ENCODE peak calls at places on chromosomes 3 and 15, in five cellular contexts. C is GM12878, R is K562, P is HepG2, N is H1. Q is an unnamed sample.

GRCh38 chr3:4985330-4986174 is 6.3 kb downstream of the BHLHE40 start:
- DNase-seq in C (no peak), R (no peak), P (peak), N (no peak), Q (no peak)

GRCh38 chr15:92163641-92164040 is 230.0 kb upstream of the ST8SIA2 start:
- DNase-seq in C (no peak), R (no peak), P (no peak), N (no peak), Q (no peak)

GRCh38 chr15:83626171-83626802 is 27.6 kb upstream of the ADAMTSL3 start:
- DNase-seq in C (no peak), R (no peak), P (no peak), N (no peak), Q (no peak)

GRCh38 chr3:49813497-49814174 is at the start of gene UBA7:
- DNase-seq in C (no peak), R (no peak), P (peak), N (no peak), Q (no peak)

GRCh38 chr3:185253645-185254410 is at the start of gene EHHADH:
- DNase-seq in C (no peak), R (peak), P (peak), N (no peak), Q (peak)

GRCh38 chr3:115912372-115912771 is 289.1 kb downstream of the GAP43 start:
- DNase-seq in C (no peak), R (no peak), P (no peak), N (no peak), Q (no peak)

GRCh38 chr3:64042952-64043351 is 19.7 kb upstream of the PSMD6 start:
- DNase-seq in C (no peak), R (no peak), P (no peak), N (no peak), Q (no peak)

GRCh38 chr3:185537369-185537970 is 14.9 kb downstream of the LIPH start:
- DNase-seq in C (peak), R (peak), P (peak), N (no peak), Q (no peak)

GRCh38 chr3:31968927-31969418 is 12.1 kb downstream of the OSBPL10 start:
- DNase-seq in C (no peak), R (no peak), P (peak), N (no peak), Q (no peak)

GRCh38 chr3:87196879-87197278 is 30.2 kb upstream of the CHMP2B start:
- DNase-seq in C (no peak), R (no peak), P (no peak), N (no peak), Q (no peak)

GRCh38 chr3:98445949-98446406 is 17.0 kb upstream of the OR5K1 start:
- DNase-seq in C (peak), R (no peak), P (no peak), N (no peak), Q (no peak)

GRCh38 chr3:197718904-197719303 is 17.8 kb downstream of the RUBCN start:
- DNase-seq in C (no peak), R (no peak), P (peak), N (no peak), Q (no peak)

GRCh38 chr15:86743283-86743903 is 663.7 kb downstream of the AGBL1 start:
- DNase-seq in C (no peak), R (peak), P (peak), N (peak), Q (peak)

GRCh38 chr15:90266485-90266884 is 1.0 kb downstream of the NGRN start:
- DNase-seq in C (no peak), R (no peak), P (no peak), N (no peak), Q (no peak)

GRCh38 chr3:45670995-45671394 is 18.2 kb upstream of the SACM1L start:
- DNase-seq in C (no peak), R (no peak), P (no peak), N (no peak), Q (no peak)
- TF ChIP-seq CHD2 in C (no peak), R (no peak), P (no peak), N (no peak), Q (no peak)

GRCh38 chr3:53238051-53238850 is 17.6 kb downstream of the TKT start:
- DNase-seq in C (no peak), R (no peak), P (peak), N (no peak), Q (no peak)
- TF ChIP-seq POLR2AphosphoS5 in C (no peak), R (no peak), P (no peak), N (no peak), Q (peak)

GRCh38 chr3:15905041-15905440 is 107.3 kb upstream of the ANKRD28 start:
- DNase-seq in C (no peak), R (no peak), P (no peak), N (no peak), Q (no peak)

GRCh38 chr3:15899438-15899837 is 101.7 kb upstream of the ANKRD28 start:
- DNase-seq in C (no peak), R (peak), P (no peak), N (no peak), Q (no peak)

GRCh38 chr3:15903776-15904720 is 106.3 kb upstream of the ANKRD28 start:
- DNase-seq in C (no peak), R (no peak), P (no peak), N (no peak), Q (no peak)

GRCh38 chr3:15903164-15903563 is 105.4 kb upstream of the ANKRD28 start:
- DNase-seq in C (no peak), R (no peak), P (no peak), N (no peak), Q (no peak)
- TF ChIP-seq CHD2 in C (no peak), R (no peak), P (no peak), N (no peak), Q (no peak)

GRCh38 chr3:12663936-12664908 is at the start of gene RAF1:
- DNase-seq in C (peak), R (peak), P (peak), N (peak), Q (peak)

GRCh38 chr3:12663311-12663935 is 494 bp downstream of the RAF1 start:
- DNase-seq in C (no peak), R (peak), P (no peak), N (no peak), Q (peak)

GRCh38 chr3:12660196-12660595 is 3.7 kb downstream of the RAF1 start:
- DNase-seq in C (no peak), R (no peak), P (no peak), N (no peak), Q (no peak)

GRCh38 chr3:12661926-12662592 is 1.9 kb downstream of the RAF1 start:
- DNase-seq in C (no peak), R (no peak), P (no peak), N (no peak), Q (no peak)

GRCh38 chr3:12662593-12663310 is 1.2 kb downstream of the RAF1 start:
- DNase-seq in C (no peak), R (peak), P (no peak), N (no peak), Q (peak)
- TF ChIP-seq POLR2AphosphoS5 in C (no peak), R (peak), P (no peak), N (no peak), Q (no peak)

GRCh38 chr3:151437906-151438305 is 23.0 kb downstream of the IGSF10 start:
- DNase-seq in C (no peak), R (no peak), P (no peak), N (no peak), Q (no peak)

GRCh38 chr3:151437047-151437446 is 23.8 kb downstream of the IGSF10 start:
- DNase-seq in C (no peak), R (no peak), P (no peak), N (no peak), Q (no peak)

GRCh38 chr3:151443583-151443982 is 17.3 kb downstream of the IGSF10 start:
- DNase-seq in C (no peak), R (no peak), P (no peak), N (no peak), Q (no peak)

GRCh38 chr3:151440940-151441339 is 19.9 kb downstream of the IGSF10 start:
- DNase-seq in C (no peak), R (no peak), P (no peak), N (no peak), Q (no peak)

DNA sequence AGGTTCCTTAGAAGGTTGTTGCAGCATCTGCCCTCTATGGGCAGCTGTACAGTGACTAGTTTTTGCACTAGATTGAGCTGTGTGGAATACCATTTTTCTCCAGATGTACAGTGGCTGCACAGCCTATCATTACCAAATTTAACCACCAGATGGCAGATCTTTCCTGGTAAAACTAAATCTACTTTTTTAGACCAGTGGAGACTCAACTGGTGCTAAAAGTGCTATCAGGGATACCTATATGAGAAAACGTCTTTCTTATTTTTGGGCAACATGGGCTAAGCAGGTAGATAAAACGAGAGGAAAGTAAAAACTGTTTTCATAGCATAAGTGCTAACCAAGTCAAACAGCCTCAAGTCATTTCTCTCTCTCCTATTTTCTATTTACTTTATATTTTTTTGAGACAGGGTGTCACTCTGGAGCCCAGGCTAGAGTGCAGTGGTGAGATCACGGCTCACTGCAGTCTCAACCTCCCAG is 21.2 kb downstream of the IGSF10 start:
- DNase-seq in C (no peak), R (peak), P (peak), N (no peak), Q (peak)
- TF ChIP-seq CHD2 in C (no peak), R (no peak), P (no peak), N (no peak), Q (no peak)

DNA sequence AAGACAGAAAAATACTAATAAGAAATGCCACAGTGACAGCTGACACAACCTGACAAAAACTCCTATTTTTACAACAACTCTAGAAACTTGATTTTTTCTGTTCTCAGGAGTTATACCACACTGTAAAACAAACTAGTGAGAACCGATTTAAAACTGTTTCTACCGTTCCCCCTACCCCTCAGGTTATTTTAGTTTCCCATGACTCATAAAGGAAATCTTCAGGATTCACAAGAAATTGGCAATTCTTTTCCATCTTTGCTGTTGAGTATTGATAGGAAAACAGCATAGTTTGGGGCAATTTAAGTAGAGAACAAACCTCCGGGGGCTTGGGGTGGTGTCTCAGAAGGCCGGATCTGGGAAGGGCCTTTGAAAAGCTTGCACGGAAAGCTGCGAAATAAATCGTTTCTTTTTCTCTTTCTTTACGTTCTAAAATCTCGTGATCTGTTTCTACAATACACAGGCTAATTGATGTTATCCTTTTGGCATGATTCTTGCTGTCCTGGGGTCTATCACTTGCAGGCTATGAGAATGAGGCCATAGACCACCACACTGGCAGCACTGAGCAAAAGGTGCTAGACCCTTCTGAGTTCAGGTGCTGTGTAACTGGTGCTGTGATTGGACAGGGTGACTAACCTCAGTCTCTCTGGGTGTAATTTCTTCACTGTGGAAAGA is 89.3 kb downstream of the LPP start:
- DNase-seq in C (no peak), R (no peak), P (no peak), N (no peak), Q (no peak)
- TF ChIP-seq POLR2AphosphoS5 in C (no peak), R (no peak), P (no peak), N (no peak), Q (no peak)

GRCh38 chr15:31484369-31484951 is 157.8 kb downstream of the KLF13 start:
- DNase-seq in C (no peak), R (no peak), P (no peak), N (no peak), Q (no peak)
- TF ChIP-seq CHD2 in C (no peak), R (no peak), P (no peak), N (no peak), Q (no peak)

DNA sequence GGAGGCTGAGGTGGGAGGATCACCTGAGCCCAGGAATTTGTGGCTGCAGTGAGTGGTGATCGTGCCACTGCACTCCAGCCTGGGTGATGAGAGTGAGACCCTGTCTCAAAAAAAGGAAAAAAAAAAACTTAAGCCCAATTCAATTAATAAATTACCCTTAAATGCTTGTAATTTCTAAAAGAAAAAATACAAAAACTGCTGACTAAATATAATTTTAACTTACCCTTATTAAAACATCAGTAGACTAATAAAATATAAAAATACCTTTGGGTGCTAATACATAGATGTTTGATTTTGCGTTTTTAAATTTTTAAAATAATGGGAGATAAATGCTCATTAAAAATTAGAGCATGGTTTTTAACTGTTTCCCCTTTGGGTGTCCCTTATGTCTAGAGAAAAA is 17.5 kb upstream of the SLC25A26 start:
- DNase-seq in C (no peak), R (no peak), P (no peak), N (no peak), Q (no peak)
- TF ChIP-seq POLR2AphosphoS5 in C (no peak), R (no peak), P (no peak), N (no peak), Q (no peak)

GRCh38 chr3:67884345-67884744 is 229.9 kb upstream of the SUCLG2 start:
- DNase-seq in C (no peak), R (no peak), P (no peak), N (no peak), Q (no peak)
- TF ChIP-seq CHD2 in C (no peak), R (no peak), P (no peak), N (no peak), Q (no peak)

GRCh38 chr3:142053244-142053643 is 96.1 kb downstream of the TFDP2 start:
- DNase-seq in C (no peak), R (no peak), P (no peak), N (no peak), Q (no peak)
- TF ChIP-seq POLR2AphosphoS5 in C (no peak), R (no peak), P (no peak), N (no peak), Q (no peak)

Q was measured in SK-N-SH.